ENCODE peak calls at places on chromosomes 11 and 22, in five cellular contexts. H, A, E, B and D are unnamed samples.

GRCh38 chr11:120883404-120884135 is 140.3 kb upstream of the TBCEL start:
- DNase-seq in H (no peak), A (peak), E (no peak), B (no peak), D (peak)

GRCh38 chr11:105004021-105004420 is 18.9 kb downstream of the CASP5 start:
- DNase-seq in H (no peak), A (no peak), E (no peak), B (no peak), D (no peak)

GRCh38 chr22:24321999-24322398 is 51.4 kb downstream of the SPECC1L start:
- DNase-seq in H (no peak), A (no peak), E (no peak), B (no peak), D (no peak)

GRCh38 chr11:77322926-77323590 is 21.6 kb upstream of the GDPD4 start:
- DNase-seq in H (no peak), A (no peak), E (no peak), B (no peak), D (no peak)

GRCh38 chr11:63635762-63636465 is 21.7 kb upstream of the PLAAT3 start:
- DNase-seq in H (no peak), A (peak), E (peak), B (peak), D (no peak)

GRCh38 chr22:49506010-49506400 is 321.7 kb downstream of the BRD1 start:
- DNase-seq in H (no peak), A (no peak), E (no peak), B (no peak), D (no peak)

GRCh38 chr22:45438364-45438763 is 24.9 kb downstream of the RIBC2 start:
- DNase-seq in H (no peak), A (no peak), E (no peak), B (no peak), D (no peak)

GRCh38 chr11:104691129-104691528 is 207.1 kb downstream of the CASP12 start:
- DNase-seq in H (no peak), A (no peak), E (no peak), B (no peak), D (no peak)

GRCh38 chr11:101341578-101341977 is 212.0 kb upstream of the PGR start:
- DNase-seq in H (no peak), A (no peak), E (no peak), B (no peak), D (no peak)

GRCh38 chr11:115247404-115247803 is 256.8 kb downstream of the CADM1 start:
- DNase-seq in H (no peak), A (no peak), E (no peak), B (no peak), D (no peak)

GRCh38 chr11:97269527-97269926 is 879.7 kb downstream of the JRKL start:
- DNase-seq in H (no peak), A (no peak), E (peak), B (no peak), D (no peak)

GRCh38 chr11:78786746-78787145 is 212.1 kb upstream of the NARS2 start:
- DNase-seq in H (no peak), A (no peak), E (no peak), B (no peak), D (no peak)

GRCh38 chr11:12233602-12233925 is 123.2 kb downstream of the MICAL2 start:
- DNase-seq in H (no peak), A (no peak), E (no peak), B (no peak), D (no peak)

GRCh38 chr22:31952459-31952858 is 8.1 kb downstream of the YWHAH start:
- DNase-seq in H (no peak), A (peak), E (no peak), B (no peak), D (no peak)

GRCh38 chr11:112830255-112830654 is 131.0 kb upstream of the NCAM1 start:
- DNase-seq in H (no peak), A (no peak), E (no peak), B (no peak), D (no peak)

GRCh38 chr11:130650456-130651068 is 202.1 kb downstream of the ADAMTS15 start:
- DNase-seq in H (no peak), A (no peak), E (no peak), B (no peak), D (peak)

GRCh38 chr11:104609297-104609696 is 289.0 kb downstream of the CASP12 start:
- DNase-seq in H (no peak), A (no peak), E (peak), B (peak), D (no peak)

GRCh38 chr22:42904049-42904448 is 47.0 kb upstream of the ARFGAP3 start:
- DNase-seq in H (no peak), A (no peak), E (no peak), B (no peak), D (no peak)

GRCh38 chr11:7143908-7144307 is 55.1 kb downstream of the RBMXL2 start:
- DNase-seq in H (no peak), A (no peak), E (peak), B (no peak), D (no peak)

GRCh38 chr22:32005453-32005852 is 37.6 kb upstream of the SLC5A1 start:
- DNase-seq in H (no peak), A (no peak), E (peak), B (no peak), D (no peak)

GRCh38 chr11:110972640-110973039 is 260.4 kb upstream of the ARHGAP20 start:
- DNase-seq in H (no peak), A (no peak), E (peak), B (no peak), D (no peak)

GRCh38 chr11:85718126-85718943 is 32.3 kb upstream of the CCDC89 start:
- DNase-seq in H (no peak), A (no peak), E (no peak), B (no peak), D (no peak)

GRCh38 chr11:112689851-112690250 is 271.4 kb upstream of the NCAM1 start:
- DNase-seq in H (no peak), A (no peak), E (no peak), B (no peak), D (no peak)

GRCh38 chr22:49738006-49738405 is 89.7 kb downstream of the BRD1 start:
- DNase-seq in H (no peak), A (no peak), E (no peak), B (no peak), D (no peak)

GRCh38 chr22:28826921-28827320 is 26.6 kb upstream of the XBP1 start:
- DNase-seq in H (no peak), A (no peak), E (no peak), B (no peak), D (no peak)

GRCh38 chr11:128503231-128503991 is 83.9 kb downstream of the ETS1 start:
- DNase-seq in H (no peak), A (no peak), E (no peak), B (no peak), D (no peak)

GRCh38 chr11:69644071-69644961 is 3.4 kb downstream of the CCND1 start:
- DNase-seq in H (no peak), A (no peak), E (peak), B (no peak), D (peak)

GRCh38 chr11:68009391-68010000 is 631 bp upstream of the ALDH3B1 start:
- DNase-seq in H (no peak), A (no peak), E (peak), B (no peak), D (no peak)
- TF ChIP-seq CTCF in H (no peak), A (peak), E (peak), B (no peak), D (peak)

GRCh38 chr22:30220338-30221009 is 26.1 kb downstream of the LIF start:
- DNase-seq in H (no peak), A (no peak), E (no peak), B (no peak), D (no peak)

GRCh38 chr22:30221121-30221992 is 25.2 kb downstream of the LIF start:
- DNase-seq in H (no peak), A (no peak), E (no peak), B (peak), D (no peak)

GRCh38 chr22:30217698-30218565 is 28.6 kb downstream of the LIF start:
- DNase-seq in H (no peak), A (no peak), E (no peak), B (no peak), D (no peak)

GRCh38 chr22:30219668-30220278 is 26.8 kb downstream of the LIF start:
- DNase-seq in H (no peak), A (no peak), E (no peak), B (no peak), D (no peak)

DNA sequence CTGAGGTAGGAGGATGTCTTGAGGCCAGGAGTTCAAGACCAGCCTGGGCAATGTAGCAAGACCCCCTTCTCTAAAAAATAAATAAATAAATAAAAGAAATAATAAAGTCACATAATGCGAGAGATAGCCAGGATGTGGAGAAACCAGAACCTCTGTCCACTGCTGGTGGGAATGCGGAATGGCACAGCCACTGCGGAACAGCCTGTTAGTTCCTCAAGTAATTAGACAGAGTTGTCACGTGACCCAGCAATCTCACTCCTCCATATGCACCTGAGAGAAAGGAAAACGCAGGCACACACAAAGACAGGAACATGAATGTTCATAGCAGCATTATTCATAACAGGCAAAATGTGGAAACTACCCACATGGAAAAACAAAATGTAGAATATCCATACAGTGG is 27.5 kb downstream of the LIF start:
- DNase-seq in H (no peak), A (no peak), E (no peak), B (no peak), D (no peak)
- TF ChIP-seq CTCF in H (no peak), A (no peak), E (no peak), B (no peak), D (no peak)

DNA sequence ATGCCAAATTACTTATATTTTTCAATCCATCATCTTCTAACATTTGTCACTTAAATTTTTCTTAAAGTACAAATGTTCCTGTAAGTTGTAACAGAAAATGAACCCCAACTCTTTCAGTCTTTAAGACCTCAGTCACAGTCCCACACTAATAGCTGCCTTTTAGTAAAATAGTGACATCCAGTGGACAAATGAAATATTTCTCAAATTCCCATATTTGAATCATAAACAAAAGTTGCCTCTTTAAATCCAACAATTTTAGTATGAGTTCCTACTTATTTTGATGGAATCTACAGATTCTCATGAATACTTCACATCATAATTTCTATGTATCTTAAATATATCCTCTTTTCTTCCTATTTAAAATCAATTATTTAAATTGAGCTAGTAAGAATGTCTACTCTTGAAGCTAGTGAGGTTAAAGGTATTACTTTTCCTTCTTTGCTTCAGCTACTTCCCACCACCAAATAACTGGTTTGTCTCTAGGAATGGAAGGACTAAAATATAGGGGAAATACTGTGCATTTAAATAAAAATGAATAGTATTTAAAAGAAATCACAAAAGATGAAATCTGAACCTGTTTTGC is 9.2 kb downstream of the LIN7C start:
- DNase-seq in H (no peak), A (no peak), E (peak), B (no peak), D (no peak)
- TF ChIP-seq CTCF in H (peak), A (peak), E (peak), B (peak), D (peak)

DNA sequence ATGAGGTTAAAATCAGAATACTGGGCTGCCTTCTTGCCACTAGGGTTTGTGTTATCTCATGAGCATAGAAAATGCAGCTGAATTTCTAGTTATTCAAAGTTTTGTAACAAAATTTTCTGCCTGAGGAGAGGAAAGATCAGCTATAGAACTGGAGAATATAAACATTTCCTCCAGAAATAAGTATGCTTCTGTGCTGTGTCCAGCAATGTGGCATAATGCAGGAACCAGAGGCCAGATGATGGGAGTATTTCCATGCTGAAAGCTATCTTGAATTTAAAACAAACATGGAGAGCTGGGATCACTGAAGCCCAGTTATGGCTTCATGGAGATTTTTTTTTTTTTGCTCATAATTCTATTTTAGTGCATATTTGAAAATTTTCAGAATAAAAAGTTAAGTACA is 608.2 kb downstream of the SOX6 start:
- DNase-seq in H (no peak), A (no peak), E (no peak), B (no peak), D (no peak)
- TF ChIP-seq CTCF in H (no peak), A (no peak), E (no peak), B (no peak), D (no peak)

GRCh38 chr11:122215244-122215992 is 99.4 kb upstream of the BLID start:
- DNase-seq in H (no peak), A (peak), E (peak), B (no peak), D (peak)
- TF ChIP-seq CTCF in H (peak), A (peak), E (peak), B (no peak), D (peak)

DNA sequence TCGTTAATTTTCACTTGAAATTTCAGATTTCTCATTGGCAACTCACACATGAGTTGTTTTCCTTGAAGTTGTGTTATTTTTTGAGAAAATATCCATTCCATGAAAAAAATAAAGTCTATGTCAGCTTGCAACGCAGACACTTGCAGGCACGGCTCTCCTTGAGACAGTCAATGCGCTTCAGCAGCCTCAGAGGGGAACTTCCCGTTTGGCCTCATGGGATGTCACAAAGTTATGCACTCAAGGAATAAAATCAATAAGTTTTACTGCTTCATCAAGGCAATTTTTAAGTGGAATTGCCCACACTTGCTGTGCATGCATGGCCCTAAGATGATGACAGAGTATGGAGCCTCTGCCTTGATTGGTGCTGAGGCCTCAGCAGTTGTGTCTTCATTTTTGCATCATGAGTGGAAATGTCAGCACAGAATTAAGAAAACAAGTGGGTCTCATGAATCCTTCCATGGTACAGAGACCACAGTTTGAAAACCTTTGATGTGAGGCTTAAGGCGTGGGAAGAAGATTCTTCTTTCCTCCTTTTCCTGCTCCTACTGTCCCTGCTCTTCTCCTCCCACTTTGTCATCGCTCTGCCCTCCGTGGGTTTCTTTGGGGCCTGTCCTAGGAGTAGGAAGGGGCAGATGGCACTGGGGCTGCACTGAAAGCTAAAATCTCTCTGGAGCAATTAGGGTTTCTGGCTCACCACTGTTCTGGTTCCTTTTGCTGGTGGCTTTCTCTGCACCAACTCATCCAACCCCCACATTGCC is 509.0 kb upstream of the B3GAT1 start:
- DNase-seq in H (no peak), A (no peak), E (no peak), B (no peak), D (no peak)
- TF ChIP-seq CTCF in H (no peak), A (no peak), E (no peak), B (no peak), D (no peak)